ENCODE peak calls at places on chromosomes 13 and 19, in five cellular contexts. J is ecto neural progenitor cell, R is activated T-cell treated with anti-CD3 and anti-CD28 coated beads for 1 hour, O is AG04450, F is pons. B is an unnamed sample.

GRCh38 chr13:111210488-111210887 is 95.4 kb downstream of the ARHGEF7 start:
- DNase-seq in J (no peak), R (no peak), O (peak; percentile 71), F (peak; percentile 82), B (peak; percentile 74)

GRCh38 chr13:103873725-103874124 is 807.5 kb upstream of the SLC10A2 start:
- DNase-seq in J (no peak), R (no peak), O (no peak), F (no peak), B (no peak)

GRCh38 chr13:74217816-74218215 is 83.6 kb upstream of the KLF12 start:
- DNase-seq in J (no peak), R (no peak), O (peak; percentile 90), F (no peak), B (no peak)

GRCh38 chr13:24495151-24495729 is 17.3 kb downstream of the PARP4 start:
- DNase-seq in J (no peak), R (no peak), O (no peak), F (no peak), B (no peak)

GRCh38 chr19:47419789-47420188 is 462 bp upstream of the MEIS3 start:
- DNase-seq in J (no peak), R (no peak), O (no peak), F (no peak), B (no peak)

GRCh38 chr19:52048604-52049493 is at the start of gene ZNF432:
- DNase-seq in J (peak; percentile 95), R (peak; percentile 76), O (peak; percentile 75), F (peak; percentile 94), B (peak; percentile 87)

GRCh38 chr13:62293081-62293480 is 877.4 kb upstream of the PCDH20 start:
- DNase-seq in J (no peak), R (no peak), O (no peak), F (no peak), B (no peak)

GRCh38 chr13:50099473-50099872 is 84.2 kb downstream of the KCNRG start:
- DNase-seq in J (no peak), R (no peak), O (no peak), F (no peak), B (no peak)

GRCh38 chr13:75530536-75530935 is 7.1 kb downstream of the COMMD6 start:
- DNase-seq in J (no peak), R (no peak), O (no peak), F (no peak), B (no peak)

GRCh38 chr19:45254044-45254531 is 3.0 kb downstream of the MARK4 start:
- DNase-seq in J (no peak), R (no peak), O (no peak), F (no peak), B (no peak)

GRCh38 chr13:106874308-106874707 is 306.4 kb upstream of the ARGLU1 start:
- DNase-seq in J (no peak), R (no peak), O (no peak), F (no peak), B (no peak)

GRCh38 chr19:18496167-18496979 is 25.5 kb downstream of the ELL start:
- DNase-seq in J (no peak), R (peak; percentile 32), O (no peak), F (no peak), B (no peak)

GRCh38 chr13:32282096-32282711 is 33.0 kb downstream of the ZAR1L start:
- DNase-seq in J (no peak), R (no peak), O (no peak), F (no peak), B (no peak)

GRCh38 chr19:50668416-50669318 is 19.4 kb downstream of the C19orf81 start:
- DNase-seq in J (no peak), R (no peak), O (no peak), F (no peak), B (no peak)

GRCh38 chr19:39400997-39401548 is 5.6 kb upstream of the ZFP36 start:
- DNase-seq in J (no peak), R (no peak), O (no peak), F (no peak), B (no peak)

GRCh38 chr13:41308241-41308640 is 2.8 kb upstream of the NAA16 start:
- DNase-seq in J (no peak), R (no peak), O (no peak), F (no peak), B (no peak)

GRCh38 chr13:24619302-24619701 is 60.9 kb upstream of the ATP12A start:
- DNase-seq in J (no peak), R (no peak), O (no peak), F (no peak), B (no peak)

GRCh38 chr19:19514881-19515763 is at the start of gene TSSK6:
- DNase-seq in J (no peak), R (no peak), O (no peak), F (no peak), B (no peak)

GRCh38 chr19:39139305-39140194 is 14.0 kb downstream of the PAK4 start:
- DNase-seq in J (no peak), R (no peak), O (no peak), F (no peak), B (no peak)

GRCh38 chr19:38317104-38317612 is 1.4 kb upstream of the YIF1B start:
- DNase-seq in J (no peak), R (no peak), O (no peak), F (peak; percentile 61), B (no peak)

GRCh38 chr13:105327727-105328126 is 1207.7 kb downstream of the EFNB2 start:
- DNase-seq in J (no peak), R (no peak), O (no peak), F (no peak), B (no peak)

GRCh38 chr13:50128406-50129048 is 113.3 kb downstream of the KCNRG start:
- DNase-seq in J (no peak), R (no peak), O (no peak), F (no peak), B (no peak)

GRCh38 chr13:97333983-97334382 is 100.0 kb upstream of the RAP2A start:
- DNase-seq in J (no peak), R (no peak), O (no peak), F (no peak), B (no peak)

GRCh38 chr19:55962186-55962585 is 14.6 kb downstream of the NLRP8 start:
- DNase-seq in J (no peak), R (no peak), O (no peak), F (no peak), B (no peak)

GRCh38 chr13:52848455-52849190 is at the start of gene PCDH8:
- DNase-seq in J (peak; percentile 95), R (no peak), O (no peak), F (no peak), B (no peak)

GRCh38 chr19:9847087-9847671 is 12.1 kb downstream of the PIN1 start:
- DNase-seq in J (peak; percentile 65), R (peak; percentile 29), O (peak; percentile 90), F (no peak), B (peak; percentile 31)

GRCh38 chr13:26951581-26952177 is 191.1 kb upstream of the GPR12 start:
- DNase-seq in J (no peak), R (no peak), O (no peak), F (no peak), B (no peak)

GRCh38 chr19:44570984-44571684 is 41.7 kb upstream of the CEACAM20 start:
- DNase-seq in J (peak; percentile 71), R (peak; percentile 18), O (peak; percentile 67), F (peak; percentile 79), B (no peak)

GRCh38 chr19:10852098-10852800 is 4.0 kb downstream of the C19orf38 start:
- DNase-seq in J (no peak), R (no peak), O (peak; percentile 49), F (no peak), B (no peak)

GRCh38 chr19:1370579-1371361 is 12.9 kb upstream of the NDUFS7 start:
- DNase-seq in J (no peak), R (no peak), O (no peak), F (no peak), B (no peak)

GRCh38 chr13:23087884-23088283 is 92.9 kb upstream of the SGCG start:
- DNase-seq in J (no peak), R (no peak), O (no peak), F (no peak), B (no peak)

GRCh38 chr19:14003279-14004051 is 2.7 kb downstream of the RFX1 start:
- DNase-seq in J (no peak), R (no peak), O (no peak), F (no peak), B (no peak)

GRCh38 chr13:94703721-94704314 is 8.5 kb downstream of the SOX21 start:
- DNase-seq in J (peak; percentile 53), R (no peak), O (no peak), F (no peak), B (no peak)

GRCh38 chr19:5096536-5096935 is 127.6 kb downstream of the KDM4B start:
- DNase-seq in J (no peak), R (no peak), O (no peak), F (no peak), B (no peak)

GRCh38 chr19:41031926-41032325 is 40.8 kb downstream of the CYP2B6 start:
- DNase-seq in J (peak; percentile 7), R (no peak), O (no peak), F (no peak), B (no peak)

GRCh38 chr19:27794444-27795042 is 1418.4 kb downstream of the UQCRFS1 start:
- DNase-seq in J (peak; percentile 52), R (peak; percentile 4), O (no peak), F (no peak), B (peak; percentile 17)

GRCh38 chr19:55601127-55601526 is 1.0 kb downstream of the ZNF524 start:
- DNase-seq in J (no peak), R (no peak), O (no peak), F (peak; percentile 52), B (no peak)

B was measured in brain pericyte.